ENCODE peak calls at places on chromosomes 3 and 15, in eight cellular contexts. One of them, this sample, is unnamed.

GRCh38 chr3:11706604-11707003 is 62.9 kb upstream of the VGLL4 start:
- DNase-seq in breast epithelium: no peak
- DNase-seq in testis: no peak
- DNase-seq in K562: no peak
- DNase-seq in ovary: no peak
- DNase-seq in heart left ventricle: no peak
- DNase-seq in A549: no peak
- DNase-seq in HCT116: no peak
- DNase-seq in this sample: no peak

GRCh38 chr3:84724877-84725276 is 233.9 kb upstream of the CADM2 start:
- DNase-seq in testis: no peak
- DNase-seq in A549: peak
- DNase-seq in heart left ventricle: no peak
- DNase-seq in ovary: no peak
- DNase-seq in breast epithelium: no peak
- DNase-seq in K562: no peak
- DNase-seq in HCT116: no peak
- DNase-seq in this sample: no peak

GRCh38 chr3:90261481-90262433 is 1154.3 kb downstream of the EPHA3 start:
- DNase-seq in ovary: no peak
- DNase-seq in A549: no peak
- DNase-seq in breast epithelium: no peak
- DNase-seq in HCT116: no peak
- DNase-seq in K562: no peak
- DNase-seq in heart left ventricle: no peak
- DNase-seq in testis: no peak
- DNase-seq in this sample: no peak

GRCh38 chr3:98602078-98602678 is 8.8 kb upstream of the CPOX start:
- DNase-seq in HCT116: peak
- DNase-seq in K562: peak
- DNase-seq in heart left ventricle: no peak
- DNase-seq in testis: peak
- DNase-seq in ovary: no peak
- DNase-seq in A549: peak
- DNase-seq in breast epithelium: no peak
- DNase-seq in this sample: no peak

GRCh38 chr15:76904461-76905012 is 603 bp downstream of the SCAPER start:
- DNase-seq in heart left ventricle: no peak
- DNase-seq in testis: peak
- DNase-seq in ovary: no peak
- DNase-seq in A549: peak
- DNase-seq in HCT116: no peak
- DNase-seq in K562: peak
- DNase-seq in breast epithelium: peak
- DNase-seq in this sample: peak

GRCh38 chr15:43776101-43776717 is 557 bp downstream of the ELL3 start:
- DNase-seq in testis: peak
- DNase-seq in HCT116: no peak
- DNase-seq in breast epithelium: no peak
- DNase-seq in A549: no peak
- DNase-seq in K562: peak
- DNase-seq in heart left ventricle: no peak
- DNase-seq in ovary: peak
- DNase-seq in this sample: peak

GRCh38 chr3:136562031-136562430 is 190.1 kb downstream of the STAG1 start:
- DNase-seq in A549: no peak
- DNase-seq in breast epithelium: no peak
- DNase-seq in testis: no peak
- DNase-seq in heart left ventricle: no peak
- DNase-seq in ovary: no peak
- DNase-seq in HCT116: no peak
- DNase-seq in K562: no peak
- DNase-seq in this sample: no peak

GRCh38 chr3:14774431-14774830 is 44.3 kb upstream of the FGD5 start:
- DNase-seq in breast epithelium: no peak
- DNase-seq in HCT116: no peak
- DNase-seq in A549: no peak
- DNase-seq in K562: no peak
- DNase-seq in ovary: no peak
- DNase-seq in testis: peak
- DNase-seq in heart left ventricle: no peak
- DNase-seq in this sample: peak

GRCh38 chr3:23738946-23739345 is 66.8 kb upstream of the UBE2E1 start:
- DNase-seq in HCT116: peak
- DNase-seq in testis: no peak
- DNase-seq in K562: no peak
- DNase-seq in A549: peak
- DNase-seq in breast epithelium: no peak
- DNase-seq in heart left ventricle: no peak
- DNase-seq in ovary: no peak
- DNase-seq in this sample: no peak

GRCh38 chr3:11159421-11159904 is 5.2 kb downstream of the HRH1 start:
- DNase-seq in testis: no peak
- DNase-seq in K562: no peak
- DNase-seq in heart left ventricle: no peak
- DNase-seq in breast epithelium: no peak
- DNase-seq in ovary: peak
- DNase-seq in HCT116: no peak
- DNase-seq in A549: no peak
- DNase-seq in this sample: no peak

GRCh38 chr15:79881254-79881653 is 15.6 kb downstream of the MTHFS start:
- DNase-seq in breast epithelium: no peak
- DNase-seq in HCT116: no peak
- DNase-seq in ovary: no peak
- DNase-seq in K562: peak
- DNase-seq in testis: no peak
- DNase-seq in A549: no peak
- DNase-seq in heart left ventricle: no peak
- DNase-seq in this sample: no peak

GRCh38 chr15:40843183-40843884 is 514 bp upstream of the SPINT1 start:
- DNase-seq in HCT116: no peak
- DNase-seq in testis: no peak
- DNase-seq in heart left ventricle: no peak
- DNase-seq in breast epithelium: no peak
- DNase-seq in K562: no peak
- DNase-seq in A549: no peak
- DNase-seq in ovary: no peak
- DNase-seq in this sample: no peak

GRCh38 chr15:68578175-68578959 is 426 bp upstream of the CORO2B start:
- DNase-seq in A549: peak
- DNase-seq in heart left ventricle: peak
- DNase-seq in breast epithelium: peak
- DNase-seq in K562: no peak
- DNase-seq in ovary: peak
- DNase-seq in testis: peak
- DNase-seq in HCT116: no peak
- DNase-seq in this sample: peak

GRCh38 chr3:105584351-105584790 is 217.7 kb downstream of the ALCAM start:
- DNase-seq in heart left ventricle: no peak
- DNase-seq in testis: no peak
- DNase-seq in K562: no peak
- DNase-seq in A549: peak
- DNase-seq in breast epithelium: no peak
- DNase-seq in ovary: no peak
- DNase-seq in HCT116: no peak
- DNase-seq in this sample: no peak

GRCh38 chr3:175957427-175957826 is 1098.3 kb downstream of the NAALADL2 start:
- DNase-seq in ovary: no peak
- DNase-seq in breast epithelium: no peak
- DNase-seq in A549: no peak
- DNase-seq in testis: no peak
- DNase-seq in HCT116: no peak
- DNase-seq in heart left ventricle: no peak
- DNase-seq in K562: no peak
- DNase-seq in this sample: no peak

GRCh38 chr3:169954142-169954756 is 12.4 kb upstream of the SEC62 start:
- DNase-seq in heart left ventricle: no peak
- DNase-seq in A549: no peak
- DNase-seq in testis: no peak
- DNase-seq in K562: no peak
- DNase-seq in HCT116: no peak
- DNase-seq in breast epithelium: no peak
- DNase-seq in ovary: no peak
- DNase-seq in this sample: no peak

GRCh38 chr3:146326875-146327543 is 76.1 kb upstream of the PLSCR4 start:
- DNase-seq in A549: peak
- DNase-seq in breast epithelium: no peak
- DNase-seq in ovary: peak
- DNase-seq in HCT116: peak
- DNase-seq in testis: peak
- DNase-seq in K562: peak
- DNase-seq in heart left ventricle: no peak
- DNase-seq in this sample: no peak

GRCh38 chr15:33296050-33296449 is 14.7 kb upstream of the RYR3 start:
- DNase-seq in testis: no peak
- DNase-seq in K562: no peak
- DNase-seq in A549: no peak
- DNase-seq in heart left ventricle: no peak
- DNase-seq in breast epithelium: no peak
- DNase-seq in ovary: no peak
- DNase-seq in HCT116: no peak
- DNase-seq in this sample: no peak

GRCh38 chr15:33298631-33299030 is 12.1 kb upstream of the RYR3 start:
- DNase-seq in testis: no peak
- DNase-seq in K562: no peak
- DNase-seq in HCT116: no peak
- DNase-seq in breast epithelium: no peak
- DNase-seq in ovary: no peak
- DNase-seq in A549: no peak
- DNase-seq in heart left ventricle: no peak
- DNase-seq in this sample: no peak

GRCh38 chr15:33292718-33293307 is 18.0 kb upstream of the RYR3 start:
- DNase-seq in heart left ventricle: peak
- DNase-seq in K562: peak
- DNase-seq in A549: peak
- DNase-seq in breast epithelium: no peak
- DNase-seq in HCT116: peak
- DNase-seq in ovary: peak
- DNase-seq in testis: peak
- DNase-seq in this sample: no peak

GRCh38 chr15:33296856-33297255 is 13.9 kb upstream of the RYR3 start:
- DNase-seq in testis: no peak
- DNase-seq in HCT116: no peak
- DNase-seq in ovary: no peak
- DNase-seq in A549: no peak
- DNase-seq in K562: no peak
- DNase-seq in heart left ventricle: no peak
- DNase-seq in breast epithelium: no peak
- DNase-seq in this sample: no peak

GRCh38 chr15:33293619-33294309 is 17.0 kb upstream of the RYR3 start:
- DNase-seq in heart left ventricle: no peak
- DNase-seq in breast epithelium: no peak
- DNase-seq in K562: no peak
- DNase-seq in testis: no peak
- DNase-seq in HCT116: no peak
- DNase-seq in A549: no peak
- DNase-seq in ovary: no peak
- DNase-seq in this sample: no peak
- H3K4me3 ChIP-seq in heart left ventricle: no peak
- H3K4me3 ChIP-seq in breast epithelium: no peak
- H3K4me3 ChIP-seq in K562: no peak
- H3K4me3 ChIP-seq in testis: no peak
- H3K4me3 ChIP-seq in HCT116: no peak
- H3K4me3 ChIP-seq in A549: no peak
- H3K4me3 ChIP-seq in ovary: no peak
- H3K4me3 ChIP-seq in this sample: no peak

DNA sequence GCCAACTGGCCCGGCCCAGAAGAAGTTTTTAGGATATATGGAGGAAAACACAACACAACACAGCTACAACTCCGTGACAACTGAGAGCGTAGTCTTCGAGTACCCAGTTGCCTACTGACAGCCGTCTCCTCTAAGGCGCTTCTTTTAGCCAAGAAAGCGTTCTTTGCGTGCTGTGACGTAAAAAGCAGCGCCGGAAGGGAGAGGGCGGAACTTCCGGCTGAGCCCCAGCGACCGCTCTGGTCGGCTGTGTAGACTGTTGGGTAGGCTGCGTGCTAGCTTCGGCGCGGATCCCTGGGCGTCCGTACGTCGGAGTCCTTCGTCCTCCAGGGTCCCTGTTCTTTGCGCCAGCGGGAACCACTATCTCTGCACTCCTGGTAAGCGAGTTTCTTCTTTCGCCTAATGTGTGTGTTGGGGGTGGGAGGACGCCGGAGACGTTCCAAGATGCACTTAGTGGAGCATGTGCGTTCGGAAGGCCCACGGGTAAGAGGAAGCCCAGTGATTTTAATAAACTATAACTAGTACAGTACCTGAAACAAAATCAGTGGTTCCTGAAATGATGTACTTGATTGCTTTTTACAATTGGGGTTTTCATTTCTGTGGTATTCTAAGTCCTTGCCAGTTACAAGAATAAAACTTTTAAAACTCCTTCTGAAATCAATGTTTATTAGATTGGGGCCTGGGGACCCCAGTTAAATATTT is at the start of gene TRMT10C:
- DNase-seq in A549: peak
- DNase-seq in ovary: peak
- DNase-seq in HCT116: peak
- DNase-seq in K562: peak
- DNase-seq in testis: peak
- DNase-seq in breast epithelium: peak
- DNase-seq in heart left ventricle: peak
- DNase-seq in this sample: peak
- TF ChIP-seq POLR2A in A549: peak
- TF ChIP-seq POLR2A in ovary: peak
- TF ChIP-seq POLR2A in HCT116: peak
- TF ChIP-seq POLR2A in K562: peak
- TF ChIP-seq POLR2A in testis: peak
- TF ChIP-seq POLR2A in breast epithelium: peak
- TF ChIP-seq POLR2A in heart left ventricle: peak
- TF ChIP-seq POLR2A in this sample: peak

DNA sequence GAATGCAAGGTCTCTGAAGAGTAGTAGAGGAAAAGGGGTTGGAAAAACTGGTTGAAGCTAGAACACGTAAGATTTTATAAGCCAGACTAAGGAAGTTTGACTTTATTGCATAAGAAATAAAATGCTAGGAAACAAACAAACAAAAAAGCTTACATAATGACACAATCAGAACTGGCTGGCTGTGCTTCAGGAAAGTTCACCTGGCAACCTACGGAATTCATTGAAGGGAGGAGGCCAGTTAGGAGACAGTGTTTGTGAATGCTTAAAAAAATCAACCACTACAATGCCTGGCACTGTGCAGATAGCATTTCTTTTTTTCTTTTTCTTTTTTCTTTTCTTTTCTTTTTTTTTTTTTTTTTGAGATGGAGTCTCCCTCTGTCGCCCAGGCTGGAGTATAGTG is 1.9 kb upstream of the ICE2 start:
- DNase-seq in heart left ventricle: no peak
- DNase-seq in breast epithelium: no peak
- DNase-seq in ovary: no peak
- DNase-seq in HCT116: no peak
- DNase-seq in A549: no peak
- DNase-seq in K562: no peak
- DNase-seq in testis: no peak
- DNase-seq in this sample: no peak
- H3K4me3 ChIP-seq in heart left ventricle: no peak
- H3K4me3 ChIP-seq in breast epithelium: no peak
- H3K4me3 ChIP-seq in ovary: no peak
- H3K4me3 ChIP-seq in HCT116: no peak
- H3K4me3 ChIP-seq in A549: no peak
- H3K4me3 ChIP-seq in K562: no peak
- H3K4me3 ChIP-seq in testis: no peak
- H3K4me3 ChIP-seq in this sample: no peak

GRCh38 chr15:75362642-75363249 is 5.7 kb downstream of the MAN2C1 start:
- DNase-seq in K562: no peak
- DNase-seq in A549: no peak
- DNase-seq in testis: no peak
- DNase-seq in breast epithelium: no peak
- DNase-seq in heart left ventricle: no peak
- DNase-seq in ovary: no peak
- DNase-seq in HCT116: no peak
- DNase-seq in this sample: peak
- TF ChIP-seq POLR2A in K562: no peak
- TF ChIP-seq POLR2A in A549: no peak
- TF ChIP-seq POLR2A in testis: no peak
- TF ChIP-seq POLR2A in breast epithelium: no peak
- TF ChIP-seq POLR2A in heart left ventricle: no peak
- TF ChIP-seq POLR2A in ovary: no peak
- TF ChIP-seq POLR2A in HCT116: no peak
- TF ChIP-seq POLR2A in this sample: no peak

This sample was measured in Peyer's patch.